ENCODE peak calls at places on chromosome 6, in five cellular contexts. N is neural progenitor cell, T is breast epithelium, F is uterus, L is adrenal gland. P is an unnamed sample.

GRCh38 chr6:28480253-28480932 is 35.2 kb downstream of the GPX6 start:
- DNase-seq in N (no peak), T (no peak), F (no peak), L (no peak), P (no peak)

GRCh38 chr6:100322886-100323285 is 141.8 kb downstream of the SIM1 start:
- DNase-seq in N (no peak), T (no peak), F (no peak), L (no peak), P (no peak)

GRCh38 chr6:125363010-125363359 is 61.2 kb upstream of the HDDC2 start:
- DNase-seq in N (no peak), T (peak; percentile 34), F (no peak), L (no peak), P (no peak)

GRCh38 chr6:5786321-5787053 is 220.2 kb downstream of the NRN1 start:
- DNase-seq in N (no peak), T (no peak), F (no peak), L (no peak), P (no peak)

GRCh38 chr6:127191716-127192115 is 73.2 kb downstream of the RSPO3 start:
- DNase-seq in N (no peak), T (no peak), F (no peak), L (no peak), P (no peak)

GRCh38 chr6:32462609-32463008 is 22.9 kb downstream of the HLA-DRA start:
- DNase-seq in N (peak; percentile 5), T (no peak), F (no peak), L (no peak), P (no peak)

GRCh38 chr6:7543761-7544424 is 2.4 kb downstream of the DSP start:
- DNase-seq in N (peak; percentile 59), T (no peak), F (no peak), L (no peak), P (no peak)

GRCh38 chr6:35468980-35469710 is 944 bp downstream of the RPL10A start:
- DNase-seq in N (no peak), T (peak; percentile 34), F (peak; percentile 53), L (peak; percentile 39), P (no peak)

GRCh38 chr6:19322691-19323470 is 514.3 kb upstream of the ID4 start:
- DNase-seq in N (no peak), T (peak; percentile 31), F (no peak), L (no peak), P (no peak)

GRCh38 chr6:39430968-39431523 is 108.5 kb upstream of the KCNK16 start:
- DNase-seq in N (peak; percentile 29), T (peak; percentile 70), F (peak; percentile 19), L (no peak), P (no peak)

GRCh38 chr6:80163754-80164187 is 57.3 kb downstream of the BCKDHB start:
- DNase-seq in N (no peak), T (no peak), F (no peak), L (no peak), P (no peak)

GRCh38 chr6:145139451-145139850 is 595.9 kb downstream of the EPM2A start:
- DNase-seq in N (peak; percentile 38), T (no peak), F (no peak), L (no peak), P (no peak)

GRCh38 chr6:105458552-105458951 is 55.7 kb upstream of the PREP start:
- DNase-seq in N (no peak), T (no peak), F (no peak), L (no peak), P (no peak)

GRCh38 chr6:26312501-26313390 is 52.3 kb upstream of the BTN3A2 start:
- DNase-seq in N (peak; percentile 86), T (peak; percentile 80), F (peak; percentile 77), L (peak; percentile 81), P (peak; percentile 45)

GRCh38 chr6:89081129-89081422 is 525 bp downstream of the PNRC1 start:
- DNase-seq in N (no peak), T (no peak), F (no peak), L (no peak), P (peak; percentile 24)

GRCh38 chr6:54192993-54193392 is 81.8 kb downstream of the MLIP start:
- DNase-seq in N (no peak), T (no peak), F (no peak), L (no peak), P (no peak)

GRCh38 chr6:73710470-73710869 is 14.5 kb downstream of the CD109 start:
- DNase-seq in N (no peak), T (peak; percentile 26), F (peak; percentile 30), L (no peak), P (no peak)

GRCh38 chr6:152204584-152204983 is 397.1 kb downstream of the ESR1 start:
- DNase-seq in N (no peak), T (no peak), F (no peak), L (no peak), P (no peak)

GRCh38 chr6:145600299-145600698 is 135.0 kb downstream of the EPM2A start:
- DNase-seq in N (peak; percentile 23), T (no peak), F (no peak), L (no peak), P (no peak)

GRCh38 chr6:15472626-15473025 is 190.2 kb downstream of the DTNBP1 start:
- DNase-seq in N (no peak), T (no peak), F (no peak), L (no peak), P (no peak)

GRCh38 chr6:106089981-106090380 is 3.8 kb downstream of the PRDM1 start:
- DNase-seq in N (no peak), T (no peak), F (no peak), L (no peak), P (no peak)

GRCh38 chr6:131966443-131966842 is 15.3 kb upstream of the CCN2 start:
- DNase-seq in N (no peak), T (no peak), F (no peak), L (no peak), P (no peak)

GRCh38 chr6:145880361-145880760 is 65.8 kb upstream of the FBXO30 start:
- DNase-seq in N (no peak), T (no peak), F (no peak), L (no peak), P (no peak)

GRCh38 chr6:90078513-90079289 is 184.4 kb downstream of the GJA10 start:
- DNase-seq in N (no peak), T (no peak), F (no peak), L (no peak), P (no peak)

GRCh38 chr6:105163186-105163585 is 16.6 kb downstream of the POPDC3 start:
- DNase-seq in N (no peak), T (no peak), F (no peak), L (no peak), P (no peak)

GRCh38 chr6:129863664-129864063 is 2.5 kb upstream of the TMEM244 start:
- DNase-seq in N (no peak), T (no peak), F (no peak), L (no peak), P (no peak)

GRCh38 chr6:134550604-134551003 is 232.7 kb upstream of the SGK1 start:
- DNase-seq in N (no peak), T (no peak), F (no peak), L (no peak), P (no peak)

GRCh38 chr6:136549359-136550044 is 720 bp downstream of the MAP7 start:
- DNase-seq in N (peak; percentile 56), T (no peak), F (peak; percentile 18), L (peak; percentile 32), P (no peak)

GRCh38 chr6:34657037-34657306 is 39.6 kb downstream of the ILRUN start:
- DNase-seq in N (no peak), T (no peak), F (no peak), L (no peak), P (no peak)

GRCh38 chr6:137236581-137237355 is 17.6 kb upstream of the IFNGR1 start:
- DNase-seq in N (no peak), T (no peak), F (no peak), L (no peak), P (no peak)

GRCh38 chr6:125421853-125422252 is 120.1 kb upstream of the HDDC2 start:
- DNase-seq in N (peak; percentile 68), T (no peak), F (no peak), L (peak; percentile 23), P (no peak)

GRCh38 chr6:113412589-113413367 is 444.4 kb upstream of the MARCKS start:
- DNase-seq in N (no peak), T (no peak), F (no peak), L (no peak), P (no peak)

GRCh38 chr6:161333410-161333809 is 59.5 kb upstream of the AGPAT4 start:
- DNase-seq in N (no peak), T (no peak), F (no peak), L (no peak), P (no peak)

DNA sequence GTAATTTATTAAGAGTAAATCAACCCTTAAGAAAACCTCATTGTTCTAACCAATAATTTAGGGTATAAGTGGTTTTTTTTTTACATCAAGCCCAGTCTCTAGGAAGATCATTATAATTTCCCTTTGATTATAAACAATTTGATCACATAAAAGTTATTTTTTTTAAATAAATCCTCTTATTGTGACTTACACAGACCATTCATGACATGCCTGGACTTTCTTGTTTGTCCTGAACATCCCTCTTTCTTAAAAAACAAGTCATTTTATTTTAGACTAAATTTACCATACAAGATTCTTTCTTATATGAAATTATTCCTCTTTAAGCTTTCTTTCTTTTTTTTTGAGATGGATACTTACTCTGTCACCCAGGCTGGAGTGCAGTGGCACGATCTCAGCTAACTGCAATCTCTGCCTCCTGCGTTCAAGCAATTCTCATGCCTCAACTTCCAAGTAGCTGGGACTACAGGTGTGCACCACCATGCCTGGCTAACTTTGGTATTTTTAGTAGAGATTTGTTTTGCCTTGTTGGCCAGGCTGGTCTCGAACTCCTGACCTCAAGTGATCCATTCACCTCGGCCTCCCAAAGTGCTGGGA is 53.6 kb upstream of the AGPAT4 start:
- DNase-seq in N (peak; percentile 28), T (no peak), F (no peak), L (no peak), P (no peak)
- H3K9me3 ChIP-seq in N (peaks cover 18% of the 10 kb centered on the region), T (peaks cover 6% of the 10 kb centered on the region), F (no peaks in the 10 kb centered on the region), L (no peaks in the 10 kb centered on the region), P (peaks cover 3% of the 10 kb centered on the region)

DNA sequence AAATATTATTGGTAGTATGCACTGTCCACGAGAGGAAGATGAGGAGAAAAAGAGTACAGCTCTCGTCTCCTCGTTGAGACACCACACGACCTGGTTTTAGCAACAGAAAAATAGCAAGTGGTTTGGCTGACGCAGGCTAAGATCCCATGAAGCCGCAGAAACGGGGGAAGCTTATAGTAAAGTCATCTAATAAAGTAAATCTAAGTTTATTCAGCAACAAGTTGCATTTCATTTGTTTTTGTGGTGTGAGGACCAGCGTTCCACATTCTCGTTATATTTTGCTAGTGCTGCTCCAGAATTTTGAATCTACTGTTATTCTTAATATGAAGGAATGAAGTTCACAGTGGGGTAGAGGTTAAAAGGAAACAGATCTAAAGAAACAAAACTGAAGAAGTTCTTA is 25.2 kb upstream of the IRF4 start:
- DNase-seq in N (no peak), T (no peak), F (no peak), L (no peak), P (no peak)
- H3K9me3 ChIP-seq in N (peaks cover 23% of the 10 kb centered on the region), T (peaks cover 21% of the 10 kb centered on the region), F (no peaks in the 10 kb centered on the region), L (no peaks in the 10 kb centered on the region), P (no peaks in the 10 kb centered on the region)

GRCh38 chr6:57328074-57328473 is 10.6 kb downstream of the PRIM2 start:
- DNase-seq in N (no peak), T (no peak), F (no peak), L (no peak), P (no peak)
- H3K9me3 ChIP-seq in N (peaks cover 8% of the 10 kb centered on the region), T (peaks cover 24% of the 10 kb centered on the region), F (no peaks in the 10 kb centered on the region), L (peaks cover 15% of the 10 kb centered on the region), P (no peaks in the 10 kb centered on the region)

DNA sequence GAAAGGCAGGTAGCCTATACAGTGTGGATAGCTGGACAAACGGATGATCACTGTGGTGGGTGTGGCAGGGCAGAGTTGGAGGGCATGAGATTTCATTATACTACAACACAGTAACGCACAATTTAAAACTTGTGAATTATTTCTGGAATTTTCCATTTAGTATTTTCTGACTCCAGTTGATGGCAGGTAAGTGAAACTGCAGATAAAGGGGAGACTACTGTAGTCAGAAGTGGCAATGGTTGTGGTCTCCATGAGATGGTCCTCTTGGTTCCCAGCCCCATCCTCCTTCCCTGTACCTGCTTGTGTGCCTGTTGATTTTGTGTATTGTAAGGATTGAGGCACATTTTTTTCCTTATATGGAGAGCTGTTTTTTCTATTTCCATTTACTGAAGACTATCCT is 22.5 kb upstream of the SCAF8 start:
- DNase-seq in N (no peak), T (no peak), F (no peak), L (no peak), P (no peak)
- H3K9me3 ChIP-seq in N (no peaks in the 10 kb centered on the region), T (no peaks in the 10 kb centered on the region), F (no peaks in the 10 kb centered on the region), L (no peaks in the 10 kb centered on the region), P (no peaks in the 10 kb centered on the region)